ENCODE peak calls at places on chromosomes 4 and X, in four cellular contexts. L, M, X and H are unnamed samples.

GRCh38 chr4:15355464-15355863 is 72.4 kb upstream of the C1QTNF7 start:
- DNase-seq in L (no peak), X (no peak), M (no peak), H (no peak)

GRCh38 chr4:102825261-102826071 is 1.9 kb downstream of the UBE2D3 start:
- DNase-seq in M (peak), X (peak), L (peak), H (peak)

GRCh38 chr4:144732584-144733130 is 86.7 kb downstream of the HHIP start:
- DNase-seq in M (no peak), X (no peak), L (no peak), H (no peak)

GRCh38 chr4:57876934-57877554 is 766.9 kb upstream of the IGFBP7 start:
- DNase-seq in L (no peak), M (no peak), X (no peak), H (no peak)

GRCh38 chr4:2441393-2442174 is 22.8 kb downstream of the CFAP99 start:
- DNase-seq in M (peak), X (peak), L (peak), H (peak)

GRCh38 chr4:74933562-74934015 is 673 bp downstream of the PARM1 start:
- DNase-seq in L (peak), X (peak), M (no peak), H (no peak)

GRCh38 chr4:57190651-57191481 is 80.7 kb upstream of the IGFBP7 start:
- DNase-seq in L (no peak), M (no peak), X (no peak), H (no peak)

GRCh38 chrX:70096052-70096451 is 33.8 kb downstream of the OTUD6A start:
- DNase-seq in M (no peak), L (no peak), X (no peak), H (no peak)

GRCh38 chr4:90457817-90458216 is 330.6 kb downstream of the CCSER1 start:
- DNase-seq in L (no peak), X (no peak), M (no peak), H (no peak)

GRCh38 chrX:102950908-102951866 is 14.1 kb downstream of the RAB40AL start:
- DNase-seq in X (no peak), M (peak), L (peak), H (no peak)

GRCh38 chr4:138875886-138876608 is 139.5 kb upstream of the NOCT start:
- DNase-seq in M (no peak), L (no peak), X (no peak), H (no peak)

GRCh38 chr4:46392421-46392820 is 2.5 kb upstream of the GABRA2 start:
- DNase-seq in L (no peak), X (no peak), M (no peak), H (no peak)

GRCh38 chr4:182653596-182653995 is 263.6 kb downstream of the DCTD start:
- DNase-seq in M (no peak), X (no peak), L (no peak), H (no peak)

GRCh38 chr4:41145571-41146078 is 68.7 kb downstream of the APBB2 start:
- DNase-seq in L (no peak), X (no peak), M (no peak), H (no peak)

GRCh38 chr4:105808030-105808429 is 87.2 kb upstream of the NPNT start:
- DNase-seq in M (no peak), X (no peak), L (no peak), H (no peak)
- H3K4me3 ChIP-seq in M (no peak), X (peak), L (no peak), H (no peak)

DNA sequence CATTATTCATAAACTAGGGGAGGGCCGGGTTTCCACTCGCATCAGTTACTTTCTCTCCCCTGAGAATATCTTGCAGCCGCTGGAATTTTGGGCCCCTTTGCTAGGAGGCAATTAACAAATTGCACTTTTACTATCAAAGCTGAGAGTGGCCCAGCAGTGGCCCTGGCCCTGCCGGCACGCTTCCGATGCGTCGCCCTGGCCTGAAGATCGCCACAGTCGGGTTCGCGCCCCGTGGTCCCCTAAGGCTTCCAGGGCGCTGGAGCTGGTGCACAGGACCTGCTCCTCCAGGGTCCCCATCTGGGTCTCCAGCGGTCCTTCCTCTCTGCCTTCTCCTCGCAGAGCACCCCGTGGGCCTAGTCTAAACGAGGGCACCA is 486 bp upstream of the CWH43 start:
- DNase-seq in L (no peak), X (no peak), M (no peak), H (no peak)
- H3K4me3 ChIP-seq in L (no peak), X (no peak), M (no peak), H (no peak)

GRCh38 chr4:26884486-26884988 is 23.9 kb downstream of the STIM2 start:
- DNase-seq in M (no peak), L (no peak), X (no peak), H (no peak)
- H3K4me3 ChIP-seq in M (peak), L (no peak), X (no peak), H (no peak)

GRCh38 chr4:16721618-16722291 is 176.7 kb downstream of the LDB2 start:
- DNase-seq in M (no peak), L (no peak), X (no peak), H (no peak)
- H3K4me3 ChIP-seq in M (no peak), L (no peak), X (no peak), H (no peak)

GRCh38 chrX:108349210-108349609 is 89.0 kb downstream of the COL4A6 start:
- DNase-seq in X (no peak), M (no peak), L (no peak), H (no peak)
- H3K4me3 ChIP-seq in X (no peak), M (no peak), L (no peak), H (no peak)

DNA sequence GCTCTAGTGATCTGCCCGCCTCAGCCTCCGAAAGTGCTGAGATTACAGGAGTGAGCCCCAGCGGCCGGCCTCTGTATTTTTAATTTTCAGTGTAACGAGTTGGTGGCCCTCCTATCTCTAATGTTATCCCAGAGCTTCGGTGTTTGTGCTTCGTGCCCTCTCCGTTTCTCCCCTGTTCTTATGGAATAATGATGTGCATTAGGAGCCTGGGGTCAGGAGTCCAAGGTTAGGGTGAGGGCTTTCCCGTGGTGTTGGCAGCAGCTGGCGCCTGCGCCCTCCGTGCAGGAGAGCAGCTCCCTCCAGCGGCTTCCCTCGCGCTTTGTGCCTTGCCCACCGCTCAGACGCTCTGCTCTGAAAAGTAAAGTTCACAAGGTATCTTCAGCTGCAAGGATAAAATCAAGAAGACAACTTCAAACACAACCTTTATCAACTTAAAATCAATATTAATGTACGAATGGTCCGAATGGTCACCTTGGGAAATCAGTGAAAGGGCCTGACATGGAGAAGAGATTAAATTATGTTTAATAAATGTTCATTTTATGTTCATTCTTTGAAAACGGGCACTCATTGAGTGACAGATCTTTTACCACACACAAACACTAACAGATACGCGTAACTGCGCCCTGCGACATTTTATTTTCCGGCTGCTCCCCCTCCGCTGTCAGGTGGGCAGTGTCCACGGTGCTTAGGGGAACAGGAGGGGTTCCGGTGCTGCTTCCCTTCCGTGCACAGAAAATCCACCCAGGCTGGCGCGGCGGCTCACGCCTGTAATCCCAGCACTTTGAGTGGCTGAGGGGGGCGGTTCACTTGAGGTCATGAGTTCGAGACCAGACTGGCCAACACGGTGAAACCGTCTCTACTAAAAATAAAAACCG is 62.4 kb downstream of the TRAPPC11 start:
- DNase-seq in X (peak), L (peak), M (peak), H (no peak)
- H3K4me3 ChIP-seq in X (no peak), L (no peak), M (peak), H (no peak)